ENCODE peak calls at places on chromosomes 13 and 19, in ten cellular contexts. Z is GM20000; B is small intestine; K is mucosa of gallbladder; J is stimulated activated CD8-positive, alpha-beta memory T cell treated with anti-CD3 and anti-CD28 coated beads, Interleukin-15, amount 100 ng/mL, for 1 hour; P is amniotic epithelial cell; U is DMS153; I is stimulated activated CD4-positive, alpha-beta T cell treated with anti-CD3 and anti-CD28 coated beads, Interleukin-1b, Interleukin-23, amount 100 ng/mL, for 1 hour; Y is NB4; A is endothelial cell. S is an unnamed sample.

GRCh38 chr13:20118268-20119140 is 42.3 kb downstream of the GJA3 start:
- DNase-seq in Z (peak), B (peak), K (peak), J (no peak), P (peak), U (no peak), I (no peak), Y (no peak), A (peak), S (peak)

GRCh38 chr13:41284512-41285288 is 21.3 kb upstream of the MTRF1 start:
- DNase-seq in Z (no peak), B (no peak), K (peak), J (no peak), P (peak), U (no peak), I (no peak), Y (no peak), A (no peak), S (no peak)

GRCh38 chr19:55370305-55370988 is at the start of gene IL11:
- DNase-seq in Z (no peak), B (no peak), K (no peak), J (no peak), P (peak), U (no peak), I (no peak), Y (no peak), A (no peak), S (no peak)

GRCh38 chr13:42865703-42866102 is 84.3 kb downstream of the FAM216B start:
- DNase-seq in Z (no peak), B (no peak), K (no peak), J (no peak), P (peak), U (no peak), I (no peak), Y (no peak), A (no peak), S (peak)

GRCh38 chr19:42495663-42496062 is 32.6 kb downstream of the CEACAM1 start:
- DNase-seq in Z (no peak), B (no peak), K (no peak), J (no peak), P (no peak), U (no peak), I (no peak), Y (no peak), A (no peak), S (no peak)

GRCh38 chr19:30896551-30896950 is 452.7 kb downstream of the TSHZ3 start:
- DNase-seq in Z (no peak), B (no peak), K (no peak), J (no peak), P (no peak), U (no peak), I (no peak), Y (no peak), A (no peak), S (peak)

GRCh38 chr13:27979001-27979643 is 9.4 kb downstream of the URAD start:
- DNase-seq in Z (peak), B (peak), K (no peak), J (no peak), P (no peak), U (no peak), I (no peak), Y (no peak), A (no peak), S (no peak)

GRCh38 chr19:6103217-6103644 is 7.1 kb downstream of the RFX2 start:
- DNase-seq in Z (no peak), B (no peak), K (peak), J (no peak), P (peak), U (no peak), I (no peak), Y (no peak), A (no peak), S (no peak)

GRCh38 chr19:10141973-10142372 is 22.3 kb upstream of the EIF3G start:
- DNase-seq in Z (no peak), B (no peak), K (no peak), J (no peak), P (no peak), U (no peak), I (no peak), Y (no peak), A (no peak), S (no peak)

GRCh38 chr13:27619711-27620376 is 485 bp downstream of the LNX2 start:
- DNase-seq in Z (no peak), B (no peak), K (no peak), J (peak), P (peak), U (no peak), I (no peak), Y (peak), A (peak), S (no peak)

GRCh38 chr13:33509642-33510229 is 224.2 kb upstream of the STARD13 start:
- DNase-seq in Z (no peak), B (no peak), K (peak), J (no peak), P (no peak), U (no peak), I (no peak), Y (no peak), A (peak), S (no peak)

GRCh38 chr19:16076154-16076957 is at the start of gene TPM4:
- DNase-seq in Z (peak), B (peak), K (peak), J (peak), P (peak), U (peak), I (peak), Y (peak), A (peak), S (peak)

GRCh38 chr13:51726446-51727185 is 77.3 kb downstream of the DHRS12 start:
- DNase-seq in Z (no peak), B (no peak), K (no peak), J (no peak), P (peak), U (no peak), I (no peak), Y (no peak), A (no peak), S (no peak)

GRCh38 chr19:6018786-6019185 is 40.8 kb upstream of the RANBP3 start:
- DNase-seq in Z (peak), B (no peak), K (no peak), J (no peak), P (no peak), U (no peak), I (no peak), Y (no peak), A (peak), S (peak)

GRCh38 chr19:547836-548720 is 4.2 kb downstream of the GZMM start:
- DNase-seq in Z (peak), B (no peak), K (no peak), J (no peak), P (no peak), U (no peak), I (no peak), Y (no peak), A (no peak), S (peak)

GRCh38 chr13:99281811-99282263 is 23.7 kb upstream of the GPR18 start:
- DNase-seq in Z (peak), B (no peak), K (peak), J (no peak), P (peak), U (no peak), I (no peak), Y (peak), A (no peak), S (no peak)

GRCh38 chr13:60162096-60162495 is 1.6 kb downstream of the DIAPH3 start:
- DNase-seq in Z (no peak), B (no peak), K (no peak), J (no peak), P (no peak), U (no peak), I (no peak), Y (no peak), A (no peak), S (no peak)

GRCh38 chr13:30033681-30034447 is 183.4 kb upstream of the UBL3 start:
- DNase-seq in Z (no peak), B (no peak), K (no peak), J (no peak), P (peak), U (no peak), I (no peak), Y (peak), A (no peak), S (no peak)

GRCh38 chr13:41229356-41229755 is 34.0 kb downstream of the MTRF1 start:
- DNase-seq in Z (no peak), B (no peak), K (no peak), J (no peak), P (no peak), U (no peak), I (no peak), Y (no peak), A (no peak), S (no peak)

GRCh38 chr13:32669030-32669646 is 82.9 kb downstream of the PDS5B start:
- DNase-seq in Z (peak), B (peak), K (no peak), J (no peak), P (peak), U (peak), I (no peak), Y (peak), A (peak), S (no peak)

GRCh38 chr19:18044825-18045304 is 36.9 kb downstream of the ARRDC2 start:
- DNase-seq in Z (peak), B (peak), K (peak), J (peak), P (peak), U (peak), I (peak), Y (peak), A (no peak), S (peak)